ENCODE peak calls at places on chromosomes 7 and 10, in five cellular contexts. R, O, D, E and S are unnamed samples.

GRCh38 chr7:99485094-99485493 is 12.4 kb downstream of the ZNF789 start:
- DNase-seq in R (no peak), O (no peak), D (no peak), E (no peak), S (no peak)

GRCh38 chr10:14022052-14022451 is 308.7 kb downstream of the FRMD4A start:
- DNase-seq in R (no peak), O (no peak), D (no peak), E (no peak), S (no peak)

GRCh38 chr7:138889982-138890381 is 91.2 kb downstream of the KIAA1549 start:
- DNase-seq in R (no peak), O (no peak), D (no peak), E (no peak), S (no peak)

GRCh38 chr7:141654551-141654950 is 47.4 kb downstream of the DENND11 start:
- DNase-seq in R (peak; percentile 47), O (no peak), D (peak; percentile 34), E (peak; percentile 62), S (peak; percentile 71)

GRCh38 chr7:30980751-30981150 is 17.0 kb downstream of the GHRHR start:
- DNase-seq in R (no peak), O (no peak), D (no peak), E (no peak), S (no peak)

GRCh38 chr10:1809139-1809755 is 71.9 kb upstream of the ADARB2 start:
- DNase-seq in R (no peak), O (no peak), D (no peak), E (no peak), S (no peak)

GRCh38 chr10:34280599-34281374 is 534.3 kb downstream of the PARD3 start:
- DNase-seq in R (peak; percentile 93), O (no peak), D (peak; percentile 73), E (no peak), S (no peak)

GRCh38 chr7:157477550-157478212 is 140.9 kb downstream of the DNAJB6 start:
- DNase-seq in R (no peak), O (no peak), D (no peak), E (no peak), S (no peak)

GRCh38 chr10:116740971-116741370 is 1.4 kb downstream of the HSPA12A start:
- DNase-seq in R (no peak), O (no peak), D (no peak), E (no peak), S (no peak)

GRCh38 chr10:29443745-29444523 is 155.1 kb downstream of the LYZL1 start:
- DNase-seq in R (peak; percentile 10), O (no peak), D (no peak), E (no peak), S (no peak)

GRCh38 chr7:122532406-122533269 is 166.3 kb downstream of the RNF133 start:
- DNase-seq in R (peak; percentile 5), O (no peak), D (no peak), E (peak; percentile 5), S (no peak)

GRCh38 chr7:94289071-94289470 is 105.6 kb upstream of the COL1A2 start:
- DNase-seq in R (peak; percentile 83), O (peak; percentile 77), D (peak; percentile 74), E (no peak), S (peak; percentile 64)

GRCh38 chr7:36966039-36966438 is 241.7 kb upstream of the AOAH start:
- DNase-seq in R (no peak), O (no peak), D (no peak), E (no peak), S (no peak)

GRCh38 chr10:44036425-44036824 is 348.5 kb downstream of the CXCL12 start:
- DNase-seq in R (no peak), O (no peak), D (no peak), E (no peak), S (no peak)

GRCh38 chr10:79386637-79387465 is 39.6 kb downstream of the PPIF start:
- DNase-seq in R (no peak), O (peak; percentile 67), D (no peak), E (peak; percentile 14), S (no peak)

DNA sequence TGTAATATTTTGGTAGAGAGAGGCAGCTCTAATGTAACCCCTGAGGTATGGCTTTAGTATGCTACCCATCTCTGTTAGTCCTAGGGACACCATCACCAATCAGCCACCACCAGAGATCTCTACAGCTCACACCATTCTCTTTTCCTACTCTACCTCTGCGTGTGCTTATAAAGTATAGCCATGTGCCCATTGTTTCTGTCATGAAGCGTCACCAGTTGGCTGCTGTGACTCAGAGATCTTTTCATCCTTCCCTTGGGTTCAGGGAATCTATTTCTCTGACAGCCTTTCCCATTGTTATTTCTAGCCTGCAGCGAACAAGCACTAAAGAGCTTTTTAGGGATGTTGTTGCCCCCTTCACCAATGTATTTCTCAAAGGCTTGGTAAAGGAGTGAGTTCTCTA is 103.3 kb downstream of the TPST1 start:
- DNase-seq in R (no peak), O (no peak), D (no peak), E (no peak), S (no peak)
- TF ChIP-seq CTCF in R (no peak), O (no peak), D (no peak), E (no peak), S (no peak)

GRCh38 chr10:5976689-5977470 is 463 bp downstream of the IL15RA start:
- DNase-seq in R (peak; percentile 6), O (no peak), D (peak; percentile 7), E (peak; percentile 43), S (peak; percentile 61)

GRCh38 chr10:5973069-5973468 is 4.3 kb downstream of the IL15RA start:
- DNase-seq in R (no peak), O (no peak), D (no peak), E (no peak), S (no peak)

GRCh38 chr10:5981529-5981928 is 4.2 kb upstream of the IL15RA start:
- DNase-seq in R (no peak), O (no peak), D (no peak), E (no peak), S (no peak)

GRCh38 chr10:5975641-5976473 is 1.5 kb downstream of the IL15RA start:
- DNase-seq in R (no peak), O (no peak), D (peak; percentile 37), E (peak; percentile 89), S (no peak)

GRCh38 chr10:5977471-5978370 is at the start of gene IL15RA:
- DNase-seq in R (peak; percentile 51), O (no peak), D (peak; percentile 20), E (peak; percentile 93), S (peak; percentile 92)
- TF ChIP-seq CTCF in R (no peak), O (no peak), D (no peak), E (peak; percentile 24), S (no peak)

DNA sequence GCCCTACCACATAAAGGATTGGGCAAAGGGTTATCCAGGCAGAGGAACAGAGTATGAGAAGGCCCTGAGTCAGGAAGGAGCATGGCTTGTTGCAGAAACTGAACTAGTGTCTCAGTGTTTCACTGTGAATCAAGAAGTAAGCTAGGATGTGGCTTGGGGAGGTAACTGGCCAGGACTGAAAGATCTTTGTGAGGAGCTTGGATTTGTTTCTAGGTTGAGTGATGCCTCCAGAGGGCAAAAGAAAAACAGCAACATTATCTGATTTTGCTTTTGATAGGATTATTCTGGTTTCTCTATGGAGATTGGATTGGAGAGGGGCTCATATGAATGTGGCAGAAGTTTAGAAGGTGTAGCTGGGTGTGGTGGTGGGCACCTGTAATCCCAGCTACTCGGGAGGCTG is 137.9 kb upstream of the HDAC9 start:
- DNase-seq in R (peak; percentile 15), O (no peak), D (no peak), E (peak; percentile 9), S (no peak)
- TF ChIP-seq CTCF in R (peak; percentile 71), O (peak; percentile 52), D (peak; percentile 5), E (no peak), S (peak; percentile 37)

GRCh38 chr7:51428226-51428887 is 111.7 kb upstream of the COBL start:
- DNase-seq in R (peak; percentile 7), O (no peak), D (no peak), E (no peak), S (peak; percentile 61)

GRCh38 chr7:51426163-51426562 is 109.6 kb upstream of the COBL start:
- DNase-seq in R (no peak), O (no peak), D (no peak), E (no peak), S (no peak)

DNA sequence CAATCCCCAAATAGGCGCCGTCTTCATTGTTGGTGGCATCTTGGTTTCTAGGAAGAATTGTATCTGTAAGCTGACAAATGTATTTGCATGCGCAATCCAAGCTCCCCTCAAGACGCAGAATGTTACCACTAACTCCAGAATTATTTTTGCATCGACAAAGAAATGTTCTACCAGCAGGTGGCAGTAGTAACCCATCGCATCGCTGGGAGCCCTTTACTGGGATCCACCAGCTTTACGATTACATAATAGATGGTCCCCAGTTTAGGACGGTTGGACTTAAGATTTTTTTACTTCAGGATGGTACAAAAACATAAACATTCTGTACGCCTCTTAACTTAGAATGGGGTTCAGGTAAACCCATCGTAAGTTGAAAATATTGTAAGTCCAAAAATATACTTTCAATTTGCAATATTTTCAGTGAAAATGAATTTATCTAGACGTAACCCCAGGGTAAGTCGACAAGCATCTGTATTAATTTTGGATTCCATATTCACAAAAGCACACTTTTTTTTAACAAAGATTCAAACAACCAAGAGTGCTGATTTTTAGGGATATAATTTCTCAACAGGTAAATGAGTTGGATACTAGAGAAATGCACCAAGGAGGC is 114.0 kb upstream of the COBL start:
- DNase-seq in R (peak; percentile 14), O (no peak), D (no peak), E (peak; percentile 57), S (peak; percentile 82)
- TF ChIP-seq CTCF in R (peak; percentile 90), O (peak; percentile 91), D (peak; percentile 61), E (peak; percentile 76), S (peak; percentile 97)

GRCh38 chr7:147547252-147547897 is 1043.2 kb upstream of the C7orf33 start:
- DNase-seq in R (no peak), O (no peak), D (no peak), E (no peak), S (no peak)
- TF ChIP-seq CTCF in R (peak; percentile 33), O (peak; percentile 69), D (peak; percentile 6), E (peak; percentile 37), S (no peak)

GRCh38 chr7:55951637-55952351 is at the start of gene MRPS17:
- DNase-seq in R (peak; percentile 70), O (peak; percentile 89), D (peak; percentile 47), E (peak; percentile 99), S (peak; percentile 99)
- TF ChIP-seq CTCF in R (no peak), O (peak; percentile 34), D (no peak), E (no peak), S (no peak)

GRCh38 chr10:111347386-111348005 is 270.7 kb downstream of the ADRA2A start:
- DNase-seq in R (no peak), O (no peak), D (no peak), E (no peak), S (peak; percentile 63)

GRCh38 chr10:111348049-111348448 is 271.2 kb downstream of the ADRA2A start:
- DNase-seq in R (no peak), O (no peak), D (no peak), E (no peak), S (no peak)

GRCh38 chr10:111344804-111345203 is 268.0 kb downstream of the ADRA2A start:
- DNase-seq in R (no peak), O (no peak), D (no peak), E (no peak), S (no peak)
- TF ChIP-seq CTCF in R (no peak), O (peak; percentile 58), D (peak; percentile 5), E (peak; percentile 18), S (no peak)